ENCODE peak calls at places on chromosomes 2 and 18, in eight cellular contexts. R is NCI-H1694 treated with DMSO at 0.1 percent for 48 hours, Y is aorta, B is HFF-Myc, Q is NCI-H1105, Z is GM12865, M is right lobe of liver, F is mammary epithelial cell. N is an unnamed sample.

GRCh38 chr2:51068237-51068636 is 36.3 kb upstream of the NRXN1 start:
- DNase-seq in R (no peak), Y (no peak), B (no peak), Q (no peak), Z (no peak), M (no peak), F (no peak), N (no peak)

GRCh38 chr2:236162031-236162803 is 6.0 kb downstream of the GBX2 start:
- DNase-seq in R (no peak), Y (no peak), B (no peak), Q (no peak), Z (no peak), M (no peak), F (no peak), N (no peak)

GRCh38 chr18:56068030-56068671 is 480.2 kb upstream of the TCF4 start:
- DNase-seq in R (no peak), Y (no peak), B (peak; percentile 47), Q (peak; percentile 4), Z (no peak), M (no peak), F (peak; percentile 91), N (no peak)

GRCh38 chr2:137508739-137509384 is 455.4 kb upstream of the HNMT start:
- DNase-seq in R (no peak), Y (no peak), B (no peak), Q (no peak), Z (no peak), M (no peak), F (peak; percentile 2), N (no peak)

GRCh38 chr2:241561811-241562210 is 3.3 kb downstream of the BOK start:
- DNase-seq in R (no peak), Y (peak; percentile 95), B (no peak), Q (no peak), Z (no peak), M (peak; percentile 82), F (peak; percentile 61), N (no peak)

GRCh38 chr2:98504386-98505109 is 59.9 kb downstream of the INPP4A start:
- DNase-seq in R (no peak), Y (no peak), B (no peak), Q (no peak), Z (no peak), M (no peak), F (no peak), N (no peak)

GRCh38 chr2:203549406-203549805 is 14.3 kb upstream of the RAPH1 start:
- DNase-seq in R (no peak), Y (no peak), B (no peak), Q (no peak), Z (no peak), M (no peak), F (no peak), N (no peak)

GRCh38 chr2:64179582-64180321 is 35.5 kb upstream of the PELI1 start:
- DNase-seq in R (no peak), Y (no peak), B (no peak), Q (no peak), Z (peak; percentile 81), M (no peak), F (no peak), N (no peak)

GRCh38 chr2:56285224-56285623 is 101.4 kb downstream of the CCDC85A start:
- DNase-seq in R (no peak), Y (no peak), B (no peak), Q (no peak), Z (no peak), M (no peak), F (no peak), N (no peak)

GRCh38 chr2:182038579-182038978 is 52.9 kb downstream of the PPP1R1C start:
- DNase-seq in R (no peak), Y (no peak), B (peak; percentile 40), Q (no peak), Z (no peak), M (no peak), F (peak; percentile 70), N (no peak)

GRCh38 chr2:148642891-148643416 is 1.6 kb upstream of the EPC2 start:
- DNase-seq in R (no peak), Y (no peak), B (no peak), Q (no peak), Z (peak; percentile 9), M (no peak), F (peak; percentile 32), N (no peak)

GRCh38 chr18:5824370-5824984 is 70.8 kb downstream of the TMEM200C start:
- DNase-seq in R (no peak), Y (no peak), B (no peak), Q (no peak), Z (no peak), M (no peak), F (no peak), N (no peak)

GRCh38 chr2:70726947-70727725 is 40.9 kb downstream of the ADD2 start:
- DNase-seq in R (no peak), Y (no peak), B (no peak), Q (no peak), Z (no peak), M (no peak), F (peak; percentile 71), N (no peak)

GRCh38 chr2:174595904-174596397 is 1.7 kb downstream of the WIPF1 start:
- DNase-seq in R (no peak), Y (no peak), B (no peak), Q (no peak), Z (peak; percentile 52), M (no peak), F (no peak), N (no peak)

GRCh38 chr18:50902797-50903196 is 23.9 kb downstream of the ME2 start:
- DNase-seq in R (no peak), Y (no peak), B (no peak), Q (no peak), Z (no peak), M (no peak), F (no peak), N (no peak)

GRCh38 chr2:46700435-46700834 is 215.2 kb downstream of the MCFD2 start:
- DNase-seq in R (no peak), Y (no peak), B (no peak), Q (no peak), Z (no peak), M (no peak), F (no peak), N (no peak)

GRCh38 chr2:46351388-46352141 is 54.4 kb downstream of the EPAS1 start:
- DNase-seq in R (no peak), Y (peak; percentile 81), B (no peak), Q (no peak), Z (no peak), M (no peak), F (no peak), N (no peak)

GRCh38 chr2:27094353-27094984 is 7.9 kb downstream of the KHK start:
- DNase-seq in R (no peak), Y (no peak), B (no peak), Q (no peak), Z (no peak), M (no peak), F (no peak), N (no peak)

GRCh38 chr2:215705771-215706261 is 269.9 kb upstream of the FN1 start:
- DNase-seq in R (no peak), Y (no peak), B (no peak), Q (no peak), Z (no peak), M (no peak), F (no peak), N (no peak)

GRCh38 chr2:127079358-127079920 is 27.5 kb downstream of the BIN1 start:
- DNase-seq in R (no peak), Y (no peak), B (no peak), Q (no peak), Z (no peak), M (no peak), F (no peak), N (no peak)

GRCh38 chr2:205969584-205969983 is 116.4 kb downstream of the INO80D start:
- DNase-seq in R (no peak), Y (no peak), B (no peak), Q (no peak), Z (no peak), M (no peak), F (no peak), N (no peak)

GRCh38 chr2:134119117-134119671 is 134.7 kb upstream of the MGAT5 start:
- DNase-seq in R (no peak), Y (no peak), B (no peak), Q (no peak), Z (no peak), M (no peak), F (no peak), N (no peak)

GRCh38 chr2:12223732-12224131 is 477.3 kb downstream of the LPIN1 start:
- DNase-seq in R (no peak), Y (no peak), B (no peak), Q (no peak), Z (no peak), M (no peak), F (no peak), N (no peak)

GRCh38 chr18:65279668-65280305 is 471.0 kb upstream of the CDH7 start:
- DNase-seq in R (no peak), Y (no peak), B (no peak), Q (no peak), Z (no peak), M (no peak), F (no peak), N (no peak)

GRCh38 chr2:239735131-239735828 is 289.9 kb downstream of the NDUFA10 start:
- DNase-seq in R (no peak), Y (peak; percentile 38), B (no peak), Q (no peak), Z (no peak), M (peak; percentile 36), F (no peak), N (peak; percentile 52)

GRCh38 chr2:52334185-52334584 is 1302.3 kb upstream of the NRXN1 start:
- DNase-seq in R (no peak), Y (no peak), B (no peak), Q (no peak), Z (no peak), M (no peak), F (no peak), N (no peak)